ENCODE peak calls at places on chromosome 19, in nine cellular contexts. Z, E, U, N, L, V, J, R and X are unnamed samples.

GRCh38 chr19:53772943-53773342 is 51.2 kb downstream of the NLRP12 start:
- DNase-seq in Z (peak), E (no peak), U (peak), N (peak), L (peak), V (no peak), J (peak), R (peak), X (peak)

GRCh38 chr19:7863157-7863970 is 10.8 kb downstream of the PRR36 start:
- DNase-seq in Z (no peak), E (no peak), U (no peak), N (no peak), L (no peak), V (no peak), J (no peak), R (no peak), X (no peak)

GRCh38 chr19:42253245-42254082 is 1.5 kb downstream of the ERF start:
- DNase-seq in Z (peak), E (peak), U (peak), N (peak), L (no peak), V (peak), J (no peak), R (no peak), X (peak)

GRCh38 chr19:12365094-12365371 is 450 bp downstream of the ZNF442 start:
- DNase-seq in Z (peak), E (no peak), U (no peak), N (no peak), L (peak), V (no peak), J (no peak), R (no peak), X (peak)

GRCh38 chr19:46392252-46392801 is 21.0 kb downstream of the CCDC8 start:
- DNase-seq in Z (no peak), E (no peak), U (no peak), N (no peak), L (peak), V (no peak), J (no peak), R (no peak), X (no peak)

GRCh38 chr19:46862974-46863632 is 2.3 kb downstream of the ARHGAP35 start:
- DNase-seq in Z (no peak), E (no peak), U (peak), N (no peak), L (no peak), V (no peak), J (no peak), R (no peak), X (no peak)

GRCh38 chr19:35919306-35919705 is 11.2 kb upstream of the TYROBP start:
- DNase-seq in Z (no peak), E (no peak), U (no peak), N (no peak), L (no peak), V (no peak), J (no peak), R (no peak), X (no peak)

GRCh38 chr19:10550336-10550735 is 6.6 kb downstream of the ATG4D start:
- DNase-seq in Z (no peak), E (no peak), U (no peak), N (no peak), L (no peak), V (no peak), J (no peak), R (no peak), X (no peak)

GRCh38 chr19:12580180-12580694 is 29.0 kb upstream of the ZNF564 start:
- DNase-seq in Z (peak), E (no peak), U (no peak), N (no peak), L (peak), V (no peak), J (no peak), R (no peak), X (peak)

GRCh38 chr19:28836366-28836765 is 376.6 kb downstream of the UQCRFS1 start:
- DNase-seq in Z (no peak), E (no peak), U (no peak), N (no peak), L (no peak), V (no peak), J (no peak), R (peak), X (no peak)